ENCODE peak calls at places on chromosomes 16 and 17, in seven cellular contexts. K, C, R, M, S, X and I are unnamed samples.

GRCh38 chr17:33017366-33017765 is 25.7 kb downstream of the SPACA3 start:
- DNase-seq in R (no peak), S (no peak), X (no peak), M (no peak), C (no peak), K (no peak), I (no peak)

GRCh38 chr17:82272495-82273326 is 789 bp downstream of the CSNK1D start:
- DNase-seq in K (no peak), C (no peak), R (no peak), S (no peak), X (peak), M (peak), I (no peak)

GRCh38 chr17:21239680-21240374 is 13.4 kb downstream of the NATD1 start:
- DNase-seq in X (peak), K (no peak), S (no peak), M (peak), R (no peak), C (peak), I (peak)

GRCh38 chr17:41917957-41918391 is 777 bp downstream of the ACLY start:
- DNase-seq in K (no peak), R (no peak), X (peak), S (no peak), C (no peak), M (peak), I (peak)

GRCh38 chr16:78689031-78689430 is 589.6 kb downstream of the WWOX start:
- DNase-seq in M (no peak), S (no peak), R (no peak), C (peak), K (no peak), X (no peak), I (peak)

GRCh38 chr16:24174504-24174903 is 81.6 kb upstream of the CACNG3 start:
- DNase-seq in S (no peak), C (no peak), X (no peak), K (no peak), R (no peak), M (no peak), I (no peak)

GRCh38 chr16:75506107-75506506 is 10.9 kb upstream of the CHST6 start:
- DNase-seq in R (no peak), M (no peak), K (no peak), X (no peak), S (no peak), C (no peak), I (no peak)

GRCh38 chr17:45092932-45093430 is 31.9 kb downstream of the NMT1 start:
- DNase-seq in R (no peak), X (no peak), S (no peak), C (peak), K (peak), M (no peak), I (no peak)

GRCh38 chr16:3175157-3176153 is 12.5 kb upstream of the OR1F1 start:
- DNase-seq in S (no peak), K (peak), M (peak), R (no peak), C (peak), X (no peak), I (no peak)

GRCh38 chr17:15651001-15651582 is 31.6 kb upstream of the FBXW10B start:
- DNase-seq in R (no peak), M (no peak), C (no peak), X (peak), K (no peak), S (no peak), I (peak)

GRCh38 chr16:22008215-22009142 is 568 bp downstream of the MOSMO start:
- DNase-seq in R (no peak), C (no peak), M (peak), X (peak), S (no peak), K (no peak), I (no peak)

GRCh38 chr17:44940321-44940720 is 7.3 kb downstream of the KIF18B start:
- DNase-seq in K (no peak), M (no peak), S (no peak), X (peak), C (peak), R (no peak), I (peak)

GRCh38 chr17:37614391-37614790 is 5.2 kb upstream of the SYNRG start:
- DNase-seq in X (no peak), C (no peak), K (no peak), S (no peak), R (no peak), M (no peak), I (no peak)

GRCh38 chr17:61416540-61417363 is 17.1 kb downstream of the TBX2 start:
- DNase-seq in C (peak), M (peak), R (peak), X (peak), K (peak), S (no peak), I (peak)

GRCh38 chr17:58019521-58019920 is 12.5 kb upstream of the SRSF1 start:
- DNase-seq in R (no peak), X (no peak), C (no peak), M (no peak), K (no peak), S (no peak), I (no peak)

GRCh38 chr16:23145186-23145585 is 4.1 kb downstream of the USP31 start:
- DNase-seq in C (no peak), K (no peak), M (no peak), S (no peak), X (no peak), R (no peak), I (no peak)

GRCh38 chr17:9998060-9998459 is 93.0 kb upstream of the RCVRN start:
- DNase-seq in X (no peak), C (no peak), M (no peak), K (no peak), S (no peak), R (no peak), I (no peak)

GRCh38 chr17:64091116-64091515 is 38.8 kb downstream of the ERN1 start:
- DNase-seq in C (no peak), X (no peak), M (no peak), S (peak), R (no peak), K (no peak), I (no peak)

DNA sequence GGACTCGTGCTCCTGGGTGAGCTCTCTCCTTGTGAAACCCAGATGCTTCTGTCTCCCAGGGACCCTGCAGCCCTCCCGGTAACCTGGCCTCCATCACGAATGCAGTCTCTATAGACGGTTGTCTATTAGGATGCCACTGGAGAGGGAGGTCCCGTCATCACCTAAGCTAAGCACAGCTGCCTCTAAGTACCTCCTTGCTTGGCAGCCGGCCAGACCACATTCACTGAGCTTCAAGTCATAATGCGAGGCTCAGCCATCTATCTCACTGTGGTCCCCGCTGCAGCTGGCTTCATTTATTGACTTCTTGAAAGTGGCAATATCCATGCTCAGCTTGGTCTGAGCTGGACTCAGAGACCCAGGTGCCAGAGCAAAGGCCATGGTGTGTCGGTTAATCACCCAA is 74.5 kb upstream of the HSBP1 start:
- DNase-seq in K (no peak), C (no peak), X (no peak), M (no peak), S (no peak), R (no peak), I (no peak)
- TF ChIP-seq JUND in K (no peak), C (no peak), X (no peak), M (no peak), S (no peak), R (no peak), I (no peak)

GRCh38 chr17:74151551-74152315 is 51.7 kb upstream of the RPL38 start:
- DNase-seq in X (no peak), R (no peak), M (no peak), K (no peak), C (no peak), S (no peak), I (no peak)

GRCh38 chr17:74148901-74149596 is 54.4 kb upstream of the RPL38 start:
- DNase-seq in K (no peak), X (no peak), S (no peak), R (no peak), C (no peak), M (no peak), I (no peak)

GRCh38 chr17:74148446-74148845 is 55.0 kb upstream of the RPL38 start:
- DNase-seq in M (no peak), X (no peak), K (no peak), S (no peak), C (no peak), R (no peak), I (no peak)

GRCh38 chr17:74149597-74150427 is 53.7 kb upstream of the RPL38 start:
- DNase-seq in C (no peak), R (no peak), S (no peak), M (no peak), K (no peak), X (no peak), I (no peak)

GRCh38 chr17:74150428-74151025 is 53.0 kb upstream of the RPL38 start:
- DNase-seq in M (no peak), X (no peak), S (no peak), R (no peak), K (no peak), C (no peak), I (peak)
- TF ChIP-seq JUND in M (no peak), X (no peak), S (no peak), R (no peak), K (no peak), C (no peak), I (no peak)

GRCh38 chr17:38751144-38751802 is 1.3 kb upstream of the PSMB3 start:
- DNase-seq in S (no peak), M (peak), K (no peak), R (no peak), X (peak), C (no peak), I (no peak)

GRCh38 chr17:38749222-38750043 is 1.3 kb upstream of the PCGF2 start:
- DNase-seq in R (no peak), C (peak), K (peak), X (peak), S (no peak), M (peak), I (peak)

GRCh38 chr17:38751803-38752118 is 780 bp upstream of the PSMB3 start:
- DNase-seq in K (peak), X (peak), R (no peak), M (peak), C (peak), S (peak), I (no peak)

GRCh38 chr17:38750044-38750311 is 1.8 kb upstream of the PCGF2 start:
- DNase-seq in S (no peak), X (no peak), K (no peak), C (no peak), M (no peak), R (no peak), I (no peak)

DNA sequence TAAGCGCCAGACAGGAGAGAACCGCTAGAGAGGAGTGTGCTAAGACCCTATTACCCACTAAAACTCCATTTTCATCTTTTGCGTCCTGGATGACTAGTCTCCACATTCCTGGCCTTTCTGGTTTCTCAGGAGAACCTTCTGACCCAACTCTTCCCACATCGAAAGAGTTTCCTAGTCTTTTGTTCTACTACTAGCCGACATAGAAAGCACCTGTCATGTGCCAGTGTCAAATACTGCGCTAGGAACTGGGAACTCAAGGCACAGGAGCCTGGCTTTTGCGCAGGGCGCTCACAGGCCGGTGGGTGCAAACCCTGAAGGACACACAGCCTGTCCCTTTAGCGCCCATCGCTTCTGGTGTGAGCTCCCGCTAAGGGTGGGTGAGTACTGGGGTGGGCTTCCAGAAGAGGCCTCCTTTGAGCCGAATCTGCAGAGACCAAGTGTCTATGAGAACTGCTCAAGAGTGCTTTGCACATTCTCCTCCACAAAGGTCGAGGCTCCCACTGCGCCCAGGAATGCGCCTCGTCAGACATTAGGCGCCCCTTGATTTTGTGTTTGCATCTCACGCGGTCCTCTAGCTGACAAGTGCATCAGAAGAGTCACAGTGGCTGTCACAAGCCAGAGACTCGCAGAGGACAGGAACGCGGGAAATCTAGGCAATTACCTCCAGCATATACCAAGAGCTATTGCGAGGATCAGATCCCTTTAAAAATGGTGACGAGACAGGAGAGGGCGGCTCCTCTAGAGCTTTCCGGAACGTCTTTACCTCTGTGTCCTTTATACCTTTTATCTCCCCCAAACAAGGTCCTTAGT is 2.0 kb upstream of the PSMB3 start:
- DNase-seq in K (no peak), S (no peak), C (peak), M (peak), X (no peak), R (no peak), I (no peak)
- TF ChIP-seq JUND in K (no peak), S (no peak), C (no peak), M (no peak), X (no peak), R (no peak), I (no peak)

DNA sequence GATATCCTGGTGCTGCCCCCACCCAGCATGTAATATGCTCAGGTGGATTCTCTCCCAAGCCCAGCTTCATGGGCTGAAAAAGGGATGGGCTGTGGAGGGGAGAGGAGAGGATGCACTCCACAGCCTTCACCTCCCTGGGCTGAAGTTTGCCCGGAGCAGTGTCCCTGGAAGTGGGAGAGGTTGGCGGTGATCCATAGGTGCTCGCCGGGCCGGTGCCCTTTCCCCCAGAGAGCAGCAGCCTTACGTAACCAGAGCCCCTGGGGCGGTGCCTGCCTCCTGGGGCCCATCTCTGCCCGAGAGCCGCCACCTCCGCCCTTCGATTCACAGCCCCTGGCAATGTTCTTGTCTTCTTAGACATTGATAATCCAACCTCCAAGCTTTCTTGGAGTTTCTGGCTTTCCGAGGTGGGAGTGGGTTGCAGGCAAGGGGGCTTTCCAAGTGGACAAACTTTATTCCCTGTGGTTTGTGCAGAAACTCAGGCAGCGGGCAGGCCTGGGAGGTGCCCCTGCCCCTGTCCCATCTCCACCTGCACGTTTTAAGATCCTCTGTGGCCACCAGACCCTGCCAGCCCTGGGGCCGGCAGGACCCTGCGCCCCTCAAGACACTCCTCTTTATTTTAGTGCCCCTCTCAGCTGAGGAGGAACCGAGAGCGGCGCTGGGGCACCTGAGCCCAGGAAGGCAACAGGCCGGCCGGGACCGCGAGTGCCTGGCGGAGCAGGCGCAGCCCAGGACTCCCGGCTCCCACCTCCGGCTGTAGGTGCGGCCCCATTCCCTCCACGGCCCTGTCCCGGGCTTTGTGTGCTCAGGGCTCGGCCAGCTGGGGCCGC is 3.1 kb upstream of the WDR90 start:
- DNase-seq in C (peak), M (no peak), S (no peak), K (no peak), X (no peak), R (no peak), I (no peak)
- TF ChIP-seq JUND in C (no peak), M (no peak), S (no peak), K (no peak), X (no peak), R (no peak), I (no peak)

DNA sequence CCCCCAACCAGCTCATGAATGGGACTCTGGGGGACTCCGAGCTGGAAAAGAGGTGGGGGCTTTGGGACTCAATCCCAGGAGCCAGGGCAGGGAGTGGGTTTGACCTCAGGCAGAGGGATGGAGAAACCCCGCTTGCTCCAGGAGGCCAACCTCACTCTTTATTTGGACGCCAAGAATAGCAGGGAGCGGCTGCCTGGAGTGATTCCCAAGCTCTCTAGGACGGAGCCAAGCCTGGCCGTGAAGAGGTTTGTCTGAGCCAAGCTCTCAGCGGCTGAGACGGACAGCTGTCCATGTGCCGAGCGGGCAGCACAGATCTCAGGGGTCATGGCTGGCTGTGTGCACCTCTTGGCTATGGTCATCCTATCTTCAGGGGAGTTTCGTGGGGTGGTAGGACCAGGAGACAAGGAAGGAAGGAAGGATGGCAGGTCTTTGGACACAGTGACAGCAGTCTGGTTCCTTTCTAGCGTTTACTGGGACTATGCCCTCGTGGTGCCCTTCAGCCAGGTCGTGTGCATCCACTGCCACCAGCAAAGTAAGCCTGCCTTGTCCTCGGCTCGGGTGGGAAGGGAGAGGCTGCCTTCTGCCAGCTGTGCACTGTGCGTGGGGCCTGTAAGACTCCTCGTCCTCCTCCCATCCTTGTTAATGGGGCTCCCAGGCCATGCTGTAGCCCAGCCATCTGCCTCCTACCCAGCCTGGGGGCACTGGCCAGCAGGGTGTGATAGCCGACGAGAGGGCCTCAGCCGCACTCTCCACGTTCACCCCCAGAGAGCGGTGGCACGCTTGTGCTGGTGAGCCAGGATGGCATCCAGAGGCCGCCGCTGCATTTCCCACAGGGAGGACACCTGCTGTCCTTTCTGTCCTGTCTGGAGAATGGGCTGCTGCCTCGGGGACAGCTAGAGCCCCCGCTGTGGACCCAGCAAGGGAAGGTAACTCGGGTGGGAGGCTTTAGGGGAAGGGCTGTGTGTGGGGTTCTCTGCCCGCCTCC is 27.1 kb downstream of the SGSM2 start:
- DNase-seq in X (no peak), K (no peak), R (no peak), S (no peak), M (no peak), C (no peak), I (no peak)
- TF ChIP-seq JUND in X (no peak), K (no peak), R (no peak), S (no peak), M (no peak), C (no peak), I (no peak)

GRCh38 chr16:69126221-69126620 is 6.2 kb downstream of the CHTF8 start:
- DNase-seq in C (no peak), R (no peak), X (no peak), S (no peak), M (no peak), K (no peak), I (no peak)

GRCh38 chr16:69127966-69128510 is 4.3 kb downstream of the CHTF8 start:
- DNase-seq in K (no peak), R (no peak), X (no peak), M (no peak), C (no peak), S (no peak), I (no peak)

GRCh38 chr16:69120096-69120664 is 12.2 kb downstream of the CHTF8 start:
- DNase-seq in S (no peak), K (no peak), R (no peak), C (no peak), X (no peak), M (no peak), I (no peak)

GRCh38 chr16:69119536-69119935 is 12.9 kb downstream of the CHTF8 start:
- DNase-seq in R (no peak), M (no peak), C (no peak), K (no peak), X (no peak), S (no peak), I (no peak)

DNA sequence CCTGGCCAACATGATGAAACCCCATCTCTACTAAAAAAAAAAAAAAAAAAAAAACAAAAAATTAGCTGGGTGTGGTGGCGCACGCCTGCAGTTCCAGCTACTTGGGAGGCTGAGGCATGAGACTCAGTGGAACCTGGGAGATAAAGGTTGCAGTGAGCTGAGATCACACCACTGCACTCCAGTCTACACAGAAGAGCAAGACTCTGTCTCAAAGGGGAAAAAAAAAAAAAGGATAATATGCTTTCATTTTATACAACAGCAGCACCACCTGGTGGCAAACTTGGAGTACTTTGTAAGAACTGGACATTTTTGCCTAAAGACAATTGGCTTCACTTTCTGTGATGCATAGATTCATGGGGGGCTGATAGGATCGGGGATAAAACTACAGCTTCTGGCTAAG is 8.5 kb downstream of the CHTF8 start:
- DNase-seq in C (peak), M (peak), R (no peak), K (no peak), S (no peak), X (peak), I (peak)
- TF ChIP-seq JUND in C (no peak), M (no peak), R (no peak), K (no peak), S (no peak), X (no peak), I (no peak)